ENCODE peak calls at places on chromosomes 7 and 10, in four cellular contexts. X, O, Q and Z are unnamed samples.

GRCh38 chr7:24812313-24812945 is 55.2 kb upstream of the GSDME start:
- DNase-seq in X (peak; percentile 57), O (peak; percentile 72), Q (peak; percentile 67), Z (peak; percentile 63)

GRCh38 chr7:36985866-36986402 is 261.6 kb upstream of the AOAH start:
- DNase-seq in O (no peak), X (no peak), Q (no peak), Z (no peak)

GRCh38 chr10:131243076-131243475 is 68.4 kb downstream of the TCERG1L start:
- DNase-seq in Q (no peak), O (no peak), X (no peak), Z (no peak)

GRCh38 chr10:23343591-23344225 is 889 bp downstream of the C10orf67 start:
- DNase-seq in Q (peak; percentile 47), X (no peak), O (peak; percentile 90), Z (no peak)

GRCh38 chr10:98154076-98154475 is 19.6 kb downstream of the R3HCC1L start:
- DNase-seq in O (no peak), X (peak; percentile 50), Q (no peak), Z (no peak)

GRCh38 chr10:97718659-97719142 is 5.2 kb downstream of the MARVELD1 start:
- DNase-seq in X (peak; percentile 49), Q (peak; percentile 95), O (peak; percentile 50), Z (no peak)

GRCh38 chr10:61877882-61878281 is 23.6 kb upstream of the ARID5B start:
- DNase-seq in Q (no peak), O (no peak), X (no peak), Z (no peak)

GRCh38 chr7:123674399-123675091 is 18.9 kb downstream of the LMOD2 start:
- DNase-seq in O (no peak), X (peak; percentile 82), Q (no peak), Z (no peak)

GRCh38 chr10:26555719-26556368 is 117.7 kb downstream of the APBB1IP start:
- DNase-seq in O (no peak), X (peak; percentile 96), Q (peak; percentile 26), Z (no peak)

GRCh38 chr7:42886129-42886528 is 25.7 kb downstream of the C7orf25 start:
- DNase-seq in O (peak; percentile 47), X (peak; percentile 55), Q (peak; percentile 41), Z (peak; percentile 45)
- H3K9me2 ChIP-seq in O (no peaks in the 10 kb centered on the region), X (no peaks in the 10 kb centered on the region), Q (no peaks in the 10 kb centered on the region), Z (no peaks in the 10 kb centered on the region)

GRCh38 chr10:72952901-72953223 is 1.7 kb downstream of the PLA2G12B start:
- DNase-seq in O (no peak), X (no peak), Q (peak; percentile 66), Z (no peak)
- H3K9me2 ChIP-seq in O (no peaks in the 10 kb centered on the region), X (no peaks in the 10 kb centered on the region), Q (no peaks in the 10 kb centered on the region), Z (no peaks in the 10 kb centered on the region)

DNA sequence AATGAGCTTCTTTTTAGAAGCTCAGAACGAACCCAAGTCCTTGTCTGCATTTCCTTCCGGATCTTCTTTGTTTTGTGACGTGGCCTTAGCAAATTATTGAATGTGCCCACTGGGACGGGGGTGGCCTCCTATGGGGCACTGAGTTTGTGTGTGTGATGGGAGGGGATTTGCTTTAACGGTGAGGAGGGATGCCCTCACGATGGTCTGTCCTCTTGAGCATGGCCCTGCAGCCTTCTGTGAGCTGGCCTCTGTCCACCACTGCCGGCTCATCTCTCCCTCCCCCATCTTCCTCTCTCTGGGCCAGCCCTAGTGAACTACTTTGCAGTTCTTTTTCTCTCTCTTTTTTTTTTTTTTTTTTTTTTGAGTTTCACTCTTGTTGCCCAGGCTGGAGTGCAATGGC is 62.9 kb upstream of the MKRN1 start:
- DNase-seq in X (peak; percentile 84), Q (peak; percentile 15), O (no peak), Z (no peak)
- H3K9me2 ChIP-seq in X (no peaks in the 10 kb centered on the region), Q (no peaks in the 10 kb centered on the region), O (no peaks in the 10 kb centered on the region), Z (no peaks in the 10 kb centered on the region)

GRCh38 chr10:4533626-4534025 is 292.4 kb upstream of the AKR1E2 start:
- DNase-seq in Q (no peak), X (peak; percentile 53), O (no peak), Z (no peak)

GRCh38 chr10:4529266-4529665 is 296.7 kb upstream of the AKR1E2 start:
- DNase-seq in O (no peak), X (no peak), Q (no peak), Z (no peak)

GRCh38 chr10:4532976-4533375 is 293.0 kb upstream of the AKR1E2 start:
- DNase-seq in X (peak; percentile 65), Q (no peak), O (no peak), Z (no peak)

GRCh38 chr10:4535531-4535930 is 290.5 kb upstream of the AKR1E2 start:
- DNase-seq in O (no peak), X (no peak), Q (no peak), Z (no peak)

GRCh38 chr10:4532467-4532866 is 293.5 kb upstream of the AKR1E2 start:
- DNase-seq in O (no peak), X (peak; percentile 90), Q (peak; percentile 67), Z (no peak)
- H3K9me2 ChIP-seq in O (peaks cover 3% of the 10 kb centered on the region), X (no peaks in the 10 kb centered on the region), Q (no peaks in the 10 kb centered on the region), Z (no peaks in the 10 kb centered on the region)

DNA sequence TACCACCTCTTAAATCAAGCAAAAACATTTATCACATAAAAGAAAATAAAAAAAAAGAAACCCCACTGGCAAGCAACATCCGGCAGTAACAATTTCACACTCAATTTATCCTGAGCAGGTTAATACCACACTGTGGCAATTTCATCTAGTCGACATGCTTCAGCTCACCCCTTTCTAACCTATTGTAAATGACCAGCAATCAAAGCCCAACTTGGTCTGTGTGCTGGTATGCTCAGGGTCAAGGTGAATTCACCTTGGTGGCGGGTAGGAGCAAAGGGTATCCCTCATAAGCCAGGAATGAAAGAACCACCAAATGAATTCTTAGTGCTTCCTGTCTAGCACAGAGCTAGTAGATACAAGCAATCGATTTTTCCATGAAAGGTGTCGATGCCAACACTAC is 109.1 kb upstream of the AFAP1L2 start:
- DNase-seq in O (no peak), X (no peak), Q (no peak), Z (no peak)
- H3K9me2 ChIP-seq in O (peaks cover 8% of the 10 kb centered on the region), X (no peaks in the 10 kb centered on the region), Q (no peaks in the 10 kb centered on the region), Z (no peaks in the 10 kb centered on the region)

GRCh38 chr10:100072514-100072913 is 9.2 kb downstream of the CPN1 start:
- DNase-seq in Q (peak; percentile 4), X (no peak), O (no peak), Z (no peak)

GRCh38 chr10:100081075-100082001 is at the start of gene CPN1:
- DNase-seq in O (no peak), Q (no peak), X (no peak), Z (no peak)

GRCh38 chr10:100075426-100076220 is 6.0 kb downstream of the CPN1 start:
- DNase-seq in Q (no peak), X (no peak), O (no peak), Z (no peak)

GRCh38 chr10:100076750-100077149 is 4.9 kb downstream of the CPN1 start:
- DNase-seq in Q (no peak), O (no peak), X (no peak), Z (no peak)
- H3K9me2 ChIP-seq in Q (no peaks in the 10 kb centered on the region), O (no peaks in the 10 kb centered on the region), X (no peaks in the 10 kb centered on the region), Z (no peaks in the 10 kb centered on the region)